ENCODE peak calls at places on chromosomes 4 and X, in four cellular contexts. F is cardiac muscle cell, R is thyroid gland, I is WERI-Rb-1. X is an unnamed sample. For H3K9me3, the result is how much of the 10 kb centered on the place peaks cover.

GRCh38 chr4:84503495-84504437 is 4.7 kb upstream of the NKX6-1 start:
- DNase-seq in R (peak), I (peak), F (peak), X (peak)

GRCh38 chrX:123728554-123728953 is 4.3 kb downstream of the THOC2 start:
- DNase-seq in I (no peak), F (no peak), R (no peak), X (no peak)

GRCh38 chrX:9897761-9898161 is 69.4 kb upstream of the CLDN34 start:
- DNase-seq in F (no peak), I (no peak), R (no peak), X (no peak)

GRCh38 chr4:38516194-38516593 is 147.8 kb upstream of the KLF3 start:
- DNase-seq in F (no peak), I (no peak), R (no peak), X (no peak)

GRCh38 chrX:20680998-20681397 is 414.3 kb upstream of the RPS6KA3 start:
- DNase-seq in R (no peak), I (no peak), F (no peak), X (no peak)

GRCh38 chr4:40481977-40482376 is 146.8 kb downstream of the CHRNA9 start:
- DNase-seq in I (no peak), R (no peak), F (no peak), X (no peak)

GRCh38 chr4:85127653-85128052 is 161.2 kb upstream of the WDFY3 start:
- DNase-seq in R (peak), I (peak), F (peak), X (peak)

GRCh38 chr4:140395668-140396067 is 22.2 kb downstream of the SCOC start:
- DNase-seq in I (no peak), F (no peak), R (no peak), X (no peak)

GRCh38 chr4:89492476-89493110 is 185.0 kb upstream of the GPRIN3 start:
- DNase-seq in F (no peak), R (no peak), I (no peak), X (no peak)

GRCh38 chr4:33930497-33930896 is 2313.8 kb downstream of the ARAP2 start:
- DNase-seq in I (no peak), F (no peak), R (no peak), X (no peak)

GRCh38 chr4:55553442-55553841 is 6.7 kb upstream of the CLOCK start:
- DNase-seq in R (peak), F (no peak), I (no peak), X (no peak)

GRCh38 chrX:75337525-75337924 is 63.6 kb downstream of the UPRT start:
- DNase-seq in F (no peak), I (no peak), R (no peak), X (no peak)

GRCh38 chr4:55386073-55386472 is 9.7 kb upstream of the TMEM165 start:
- DNase-seq in R (no peak), I (peak), F (no peak), X (no peak)

GRCh38 chrX:74107666-74108065 is 196.3 kb upstream of the ZCCHC13 start:
- DNase-seq in R (no peak), F (no peak), I (no peak), X (no peak)

GRCh38 chrX:73182502-73183114 is 32.0 kb downstream of the NAP1L2 start:
- DNase-seq in F (no peak), R (no peak), I (no peak), X (no peak)

GRCh38 chr4:142016031-142016430 is 379.6 kb downstream of the IL15 start:
- DNase-seq in F (no peak), I (no peak), R (no peak), X (no peak)

GRCh38 chrX:129239371-129239770 is 283.9 kb downstream of the SMARCA1 start:
- DNase-seq in F (no peak), I (no peak), R (no peak), X (no peak)

GRCh38 chr4:70703695-70704332 is 15.5 kb downstream of the UTP3 start:
- DNase-seq in F (no peak), I (peak), R (peak), X (peak)

GRCh38 chr4:2423695-2424094 is 4.9 kb downstream of the CFAP99 start:
- DNase-seq in I (no peak), R (no peak), F (no peak), X (no peak)

GRCh38 chr4:64146030-64146429 is 263.2 kb downstream of the TECRL start:
- DNase-seq in R (no peak), F (no peak), I (no peak), X (no peak)

GRCh38 chrX:43958529-43958928 is 14.7 kb downstream of the NDP start:
- DNase-seq in F (peak), R (no peak), I (peak), X (peak)

GRCh38 chrX:47447607-47448006 is 35.4 kb downstream of the ZNF41 start:
- DNase-seq in F (no peak), I (no peak), R (no peak), X (no peak)
- H3K9me3 ChIP-seq in F (under half), I (under half), R (under half), X (under half)

DNA sequence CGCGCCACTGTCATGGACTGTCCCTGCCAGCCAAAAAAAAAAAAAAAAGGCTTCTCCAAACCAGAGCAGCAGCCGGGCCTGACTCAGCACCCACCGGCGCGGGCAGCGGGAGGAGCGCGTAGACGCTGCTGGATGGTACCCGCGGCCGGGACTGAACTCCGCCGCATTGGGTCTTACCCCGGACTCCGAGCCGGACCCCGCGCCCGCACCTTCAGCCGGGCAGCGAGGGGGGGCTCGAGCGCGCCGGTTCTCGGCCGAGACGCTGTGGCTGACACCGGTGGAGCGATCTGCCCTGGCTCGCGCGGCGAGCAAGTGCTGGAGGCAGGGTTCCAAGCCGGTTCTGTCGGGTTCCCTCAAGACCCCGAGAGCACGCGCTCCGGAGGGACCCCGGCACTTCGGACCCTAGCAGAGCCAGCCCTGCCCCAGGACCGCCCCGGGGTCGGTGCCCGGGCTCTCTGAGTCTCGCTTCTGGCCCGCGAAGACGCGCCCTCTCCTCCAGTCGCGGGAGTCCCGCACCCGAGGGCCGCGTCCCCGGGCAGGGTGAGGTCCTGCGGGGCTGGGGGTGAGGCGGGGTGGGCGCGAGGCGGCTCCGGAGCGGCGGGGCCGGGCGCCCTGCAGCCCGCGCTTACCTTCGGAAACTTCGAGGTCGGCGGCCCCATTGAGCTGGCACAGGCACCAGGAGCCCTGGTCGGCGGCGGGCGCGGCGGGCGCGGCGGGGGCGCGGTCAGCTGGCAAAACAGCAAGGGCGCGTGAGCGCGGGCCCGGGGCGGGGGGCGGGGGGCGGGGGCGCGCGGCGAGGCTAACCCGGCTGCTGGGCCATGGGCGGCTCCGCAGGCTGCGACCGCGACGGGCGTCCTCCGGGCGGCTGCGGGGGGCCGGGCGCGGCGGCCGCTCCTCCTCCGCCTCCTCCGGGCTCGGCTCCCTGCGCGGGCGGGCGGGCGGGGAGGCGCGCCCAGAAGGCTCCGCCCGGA is 11.8 kb upstream of the MAN2B2 start:
- DNase-seq in R (peak), I (no peak), F (peak), X (no peak)
- H3K4me3 ChIP-seq in R (no peak), I (peak), F (peak), X (no peak)

DNA sequence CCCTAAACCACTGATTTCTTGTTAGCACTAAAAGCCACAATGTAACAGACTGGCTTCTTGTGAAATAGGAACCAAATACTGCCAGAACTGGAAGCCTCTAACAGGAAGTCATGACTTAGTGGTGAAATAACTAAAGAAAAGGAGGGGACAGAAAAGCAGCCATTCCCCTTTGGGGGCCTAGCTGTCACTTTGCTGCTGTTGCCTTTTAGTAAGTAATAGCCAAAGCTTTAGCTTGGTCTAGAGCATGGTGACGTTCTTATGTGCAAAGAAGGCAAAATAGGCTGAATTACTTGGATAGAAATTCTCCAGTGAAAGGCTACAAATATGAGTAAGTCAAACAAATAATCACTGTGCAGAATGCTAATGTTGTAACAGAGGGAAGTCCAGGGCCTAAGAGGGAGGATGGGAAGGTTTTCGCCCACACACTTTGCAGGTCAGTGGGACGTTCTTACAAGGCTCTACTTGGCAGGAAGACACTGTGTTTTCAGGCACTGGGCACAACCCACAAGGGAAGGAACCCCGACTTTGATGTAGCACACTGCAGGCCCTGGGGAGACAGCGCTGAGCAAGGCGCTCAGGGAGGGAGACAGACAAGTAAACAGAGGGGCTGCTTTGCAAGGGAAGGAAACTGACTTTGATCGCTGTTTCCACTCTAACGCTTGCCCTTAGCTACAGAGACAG is 16.6 kb downstream of the GAB3 start:
- DNase-seq in F (no peak), R (peak), I (no peak), X (no peak)
- H3K9me3 ChIP-seq in F (under half), R (under half), I (under half), X (under half)

DNA sequence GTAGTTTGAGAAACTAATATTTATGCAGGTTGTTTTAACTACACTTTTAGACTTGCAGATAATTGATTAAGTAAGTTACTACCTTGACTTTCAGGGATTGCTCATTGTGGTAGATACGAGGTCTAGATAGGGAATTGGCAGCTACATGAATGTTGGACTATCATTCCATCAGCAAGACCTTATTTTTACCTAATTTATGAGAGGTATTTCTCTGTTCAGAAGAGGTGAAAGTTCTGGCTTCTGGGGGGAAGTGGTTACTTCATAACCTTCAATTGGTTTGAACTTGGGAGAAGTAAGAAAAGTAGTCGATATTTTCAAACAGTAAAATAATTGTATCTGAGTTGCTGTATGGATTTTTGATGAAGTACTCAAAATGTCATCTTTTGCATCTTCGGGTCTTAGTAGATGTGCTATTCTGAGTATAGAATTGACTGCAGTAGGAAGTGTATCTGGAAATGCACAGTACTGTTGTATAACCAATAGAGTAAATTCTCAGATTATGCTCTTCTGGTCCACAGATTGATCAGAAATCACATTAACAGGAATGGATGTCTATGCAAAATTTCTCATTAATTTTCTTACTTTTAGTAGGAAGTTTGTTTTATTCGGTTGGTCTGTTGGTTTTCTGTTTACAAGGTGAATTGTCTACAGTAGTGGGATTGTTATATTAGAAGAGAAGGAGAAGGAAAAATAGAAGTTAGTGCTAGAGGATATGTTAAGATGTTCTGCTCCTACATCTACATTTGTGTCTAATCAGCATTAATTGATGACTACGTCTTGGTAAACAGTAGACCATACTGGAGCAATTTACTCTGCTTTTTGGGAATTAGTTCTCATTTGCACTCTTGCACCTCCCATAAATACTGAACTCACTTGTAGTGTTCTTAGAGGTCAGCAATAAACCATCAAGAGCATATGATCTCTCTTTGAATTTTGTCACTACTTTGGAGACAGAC is 3.0 kb downstream of the NFKB1 start:
- DNase-seq in I (no peak), F (no peak), R (no peak), X (no peak)
- H3K4me3 ChIP-seq in I (no peak), F (peak), R (no peak), X (peak)

DNA sequence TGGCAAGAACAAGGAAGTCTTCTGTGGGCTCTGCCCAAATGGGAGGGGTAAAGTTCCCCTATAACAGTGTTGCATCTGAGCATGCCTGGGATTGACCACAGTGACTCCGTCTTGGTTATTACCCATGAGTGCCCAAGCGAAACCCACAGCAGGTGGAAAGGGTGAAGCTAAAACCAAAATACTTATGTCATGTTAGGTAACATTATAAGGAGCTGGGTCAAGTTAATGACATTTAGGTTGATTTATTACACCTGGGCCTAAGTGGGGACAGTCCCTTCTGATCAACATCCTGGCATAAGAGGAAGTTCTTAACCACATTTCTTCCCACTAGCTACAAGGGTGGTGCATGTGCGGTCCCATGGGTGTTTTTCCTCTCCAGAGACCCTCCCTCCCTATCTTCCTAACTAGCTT is 1.3 kb upstream of the ZNF732 start:
- DNase-seq in F (no peak), I (no peak), R (no peak), X (no peak)
- H3K9me3 ChIP-seq in F (under half), I (under half), R (under half), X (under half)

DNA sequence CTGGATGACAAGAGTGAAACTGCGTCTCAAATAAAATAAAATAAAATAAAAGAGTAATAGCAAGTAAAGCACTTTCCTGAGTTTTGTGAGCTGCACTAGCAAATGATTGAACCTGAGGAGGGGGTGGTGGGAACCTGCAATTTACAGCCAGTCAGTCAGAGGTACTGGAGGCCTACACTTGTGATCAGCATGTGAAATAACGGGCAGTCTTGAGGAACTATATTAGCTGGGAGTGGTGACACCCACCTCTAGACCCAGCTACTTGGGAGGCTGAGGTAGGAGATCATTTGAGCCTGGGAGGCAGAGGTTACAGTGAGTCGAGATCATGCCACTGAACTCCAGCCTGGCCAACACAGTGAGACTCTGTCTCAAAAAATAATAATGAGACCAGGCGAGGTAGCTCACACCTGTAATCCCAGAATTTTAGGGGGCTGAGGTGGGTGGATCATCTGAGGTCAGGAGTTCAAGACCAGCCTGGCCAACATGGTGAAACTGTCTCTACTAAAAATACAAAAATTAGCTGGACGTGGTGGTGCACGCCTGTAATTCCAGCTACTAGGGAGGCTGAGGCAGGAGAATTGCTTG is 537.1 kb upstream of the HTR2C start:
- DNase-seq in F (no peak), I (no peak), R (no peak), X (no peak)
- H3K4me3 ChIP-seq in F (no peak), I (no peak), R (no peak), X (no peak)

X was measured in HAP-1.